ENCODE peak calls at places on chromosomes 11 and 22, in nine cellular contexts. Y is right lobe of liver, S is right atrium auricular region, Q is upper lobe of right lung, G is heart right ventricle, Z is bronchial epithelial cell, B is fibroblast of lung, X is colonic mucosa, C is cardiac muscle cell. H is an unnamed sample.

GRCh38 chr11:70498976-70499801 is 100.9 kb downstream of the CTTN start:
- DNase-seq in G (no peak), C (no peak), Y (no peak), S (no peak), Q (peak; percentile 56), B (no peak), Z (no peak), X (no peak), H (no peak)

GRCh38 chr22:35473971-35474370 is 66.7 kb upstream of the RASD2 start:
- DNase-seq in G (no peak), Y (no peak), S (no peak), C (no peak), Z (no peak), X (no peak), B (no peak), Q (no peak), H (no peak)

GRCh38 chr11:10325398-10326079 is 20.7 kb downstream of the ADM start:
- DNase-seq in Z (no peak), X (no peak), S (no peak), G (no peak), B (peak; percentile 92), C (peak; percentile 85), Q (no peak), Y (no peak), H (no peak)

GRCh38 chr11:27861706-27862430 is 161.6 kb upstream of the BDNF start:
- DNase-seq in Q (no peak), B (peak; percentile 95), Z (peak; percentile 88), G (no peak), S (no peak), X (no peak), Y (no peak), C (peak; percentile 86), H (no peak)

GRCh38 chr11:79018371-79018849 is 422.4 kb downstream of the TENM4 start:
- DNase-seq in X (no peak), B (peak; percentile 98), Y (no peak), G (no peak), C (peak; percentile 92), Q (no peak), S (no peak), Z (peak; percentile 65), H (no peak)

GRCh38 chr22:38751066-38751421 is 4.8 kb downstream of the SUN2 start:
- DNase-seq in S (no peak), B (no peak), Q (no peak), C (no peak), Y (no peak), Z (no peak), G (no peak), X (no peak), H (no peak)

GRCh38 chr11:12331239-12331874 is 46.0 kb upstream of the PARVA start:
- DNase-seq in B (peak; percentile 75), Q (peak; percentile 78), Y (peak; percentile 80), X (peak; percentile 91), Z (peak; percentile 68), C (peak; percentile 91), G (peak; percentile 88), S (peak; percentile 89), H (peak; percentile 66)

GRCh38 chr11:39541945-39542351 is 1917.5 kb downstream of the LRRC4C start:
- DNase-seq in C (no peak), Q (no peak), X (no peak), Y (no peak), Z (peak; percentile 14), G (no peak), S (no peak), B (peak; percentile 0), H (no peak)

GRCh38 chr11:69587454-69588081 is 53.4 kb upstream of the CCND1 start:
- DNase-seq in B (peak; percentile 68), C (peak; percentile 16), G (no peak), S (no peak), Z (peak; percentile 70), X (no peak), Y (peak; percentile 9), Q (no peak), H (no peak)

GRCh38 chr11:65958774-65959420 is 2.6 kb upstream of the SART1 start:
- DNase-seq in S (no peak), B (no peak), Y (no peak), X (no peak), C (no peak), G (no peak), Q (no peak), Z (no peak), H (no peak)

GRCh38 chr11:105780781-105781525 is 171.1 kb downstream of the GRIA4 start:
- DNase-seq in Q (no peak), S (no peak), B (no peak), C (no peak), G (no peak), Y (no peak), X (no peak), Z (no peak), H (no peak)

GRCh38 chr22:28246392-28246791 is 327.3 kb upstream of the PITPNB start:
- DNase-seq in S (no peak), G (no peak), Z (peak; percentile 35), B (peak; percentile 97), X (no peak), C (peak; percentile 64), Y (no peak), Q (no peak), H (no peak)

GRCh38 chr11:17129003-17129402 is 51.5 kb upstream of the RPS13 start:
- DNase-seq in S (no peak), C (no peak), Z (peak; percentile 40), G (no peak), B (peak; percentile 65), X (no peak), Q (no peak), Y (no peak), H (no peak)

GRCh38 chr11:97854357-97854756 is 1166.4 kb upstream of the CNTN5 start:
- DNase-seq in B (no peak), S (no peak), X (no peak), G (no peak), C (no peak), Y (no peak), Q (no peak), Z (no peak), H (no peak)

GRCh38 chr11:120519474-120519873 is 7.9 kb downstream of the GRIK4 start:
- DNase-seq in Q (no peak), C (no peak), G (no peak), Y (no peak), B (no peak), X (no peak), S (no peak), Z (no peak), H (no peak)
- H3K27me3 ChIP-seq in Q (peaks cover 17% of the 10 kb centered on the region), C (peaks cover 64% of the 10 kb centered on the region), G (no peaks in the 10 kb centered on the region), Y (no peaks in the 10 kb centered on the region), B (peaks cover 7% of the 10 kb centered on the region), X (peaks cover 38% of the 10 kb centered on the region), S (no peaks in the 10 kb centered on the region), Z (peaks cover 11% of the 10 kb centered on the region), H (peaks cover 20% of the 10 kb centered on the region)

DNA sequence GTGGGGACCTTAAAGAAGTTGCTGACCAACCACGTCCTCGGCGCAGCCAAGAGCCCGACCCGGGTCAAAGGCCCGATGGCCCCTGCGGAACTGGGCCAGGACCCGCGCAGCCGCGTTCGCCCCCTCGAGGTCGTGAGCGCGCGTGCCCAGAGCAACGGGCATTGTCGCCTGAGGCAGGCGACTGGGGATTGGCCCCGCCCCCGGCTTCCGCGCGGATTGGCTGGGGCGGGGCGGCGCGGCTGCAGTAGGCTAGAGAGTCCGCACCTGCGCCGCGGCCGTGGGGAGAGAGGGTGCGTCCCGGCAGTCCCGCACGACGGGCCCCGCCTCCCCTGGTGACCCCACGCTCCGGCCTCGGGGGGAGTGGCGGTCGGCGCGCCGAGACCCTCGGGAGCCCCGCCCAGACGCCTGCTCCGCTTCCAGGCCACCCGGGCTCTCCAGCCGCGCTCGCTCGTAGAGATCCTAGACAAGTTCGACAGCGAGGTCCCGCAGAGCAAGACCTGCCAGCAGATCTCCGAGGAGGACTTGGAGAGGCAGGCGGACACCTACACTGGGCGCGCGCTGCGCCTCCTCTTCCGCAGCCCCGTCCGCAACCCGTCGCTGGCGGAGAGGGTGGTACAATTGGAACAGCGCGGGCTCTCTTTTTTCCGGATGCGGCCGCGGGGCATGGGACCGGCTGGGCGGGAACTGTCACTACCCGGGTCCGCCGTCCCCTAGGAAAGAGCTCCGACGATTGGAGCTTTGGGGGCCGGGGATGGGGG is 8.3 kb upstream of the PPIL2 start:
- DNase-seq in Z (no peak), G (peak; percentile 51), C (peak; percentile 15), X (peak; percentile 87), Y (peak; percentile 74), S (no peak), Q (peak; percentile 92), B (peak; percentile 36), H (peak; percentile 77)
- TF ChIP-seq CTCF in Z (peak; percentile 17), G (no peak), C (no peak), X (peak; percentile 16), Y (peak; percentile 16), S (no peak), Q (peak; percentile 30), B (no peak), H (peak; percentile 50)

GRCh38 chr11:92869716-92870115 is 99.7 kb upstream of the MTNR1B start:
- DNase-seq in Q (no peak), X (no peak), B (no peak), Z (no peak), G (no peak), S (no peak), Y (no peak), C (no peak), H (no peak)
- H3K27me3 ChIP-seq in Q (no peaks in the 10 kb centered on the region), X (no peaks in the 10 kb centered on the region), B (no peaks in the 10 kb centered on the region), Z (no peaks in the 10 kb centered on the region), G (no peaks in the 10 kb centered on the region), S (no peaks in the 10 kb centered on the region), Y (no peaks in the 10 kb centered on the region), C (no peaks in the 10 kb centered on the region), H (no peaks in the 10 kb centered on the region)

GRCh38 chr11:60363542-60364525 is 14.5 kb upstream of the MS4A7 start:
- DNase-seq in G (peak; percentile 50), C (peak; percentile 59), S (peak; percentile 78), X (peak; percentile 74), Q (no peak), Z (peak; percentile 57), Y (peak; percentile 68), B (peak; percentile 13), H (peak; percentile 28)
- TF ChIP-seq CTCF in G (peak; percentile 76), C (peak; percentile 75), S (peak; percentile 77), X (peak; percentile 79), Q (peak; percentile 82), Z (peak; percentile 71), Y (peak; percentile 74), B (peak; percentile 61), H (peak; percentile 87)